ENCODE peak calls at places on chromosomes 6 and 20, in ten cellular contexts. V, R, W, H, A, K, U, Q, Z and I are unnamed samples.

GRCh38 chr20:59751075-59751711 is 146.9 kb downstream of the PHACTR3 start:
- DNase-seq in V (peak), R (peak), W (peak), H (peak), A (peak), K (peak), U (peak), Q (peak), Z (peak), I (no peak)

GRCh38 chr20:22412977-22413868 is 171.1 kb downstream of the FOXA2 start:
- DNase-seq in V (no peak), R (no peak), W (no peak), H (no peak), A (no peak), K (no peak), U (no peak), Q (no peak), Z (no peak), I (no peak)

GRCh38 chr20:45924391-45925261 is 9.9 kb upstream of the PCIF1 start:
- DNase-seq in V (no peak), R (no peak), W (no peak), H (no peak), A (peak), K (no peak), U (no peak), Q (no peak), Z (no peak), I (no peak)

GRCh38 chr6:53302678-53303360 is 45.9 kb downstream of the ELOVL5 start:
- DNase-seq in V (no peak), R (peak), W (no peak), H (no peak), A (peak), K (no peak), U (no peak), Q (no peak), Z (no peak), I (no peak)

GRCh38 chr20:3412600-3413392 is 5.3 kb upstream of the DNAAF9 start:
- DNase-seq in V (no peak), R (no peak), W (no peak), H (no peak), A (no peak), K (no peak), U (no peak), Q (no peak), Z (no peak), I (no peak)

GRCh38 chr6:91081452-91082067 is 494.7 kb upstream of the MAP3K7 start:
- DNase-seq in V (no peak), R (peak), W (peak), H (peak), A (peak), K (peak), U (no peak), Q (no peak), Z (no peak), I (no peak)

GRCh38 chr6:168342626-168343025 is 23.0 kb upstream of the DACT2 start:
- DNase-seq in V (no peak), R (peak), W (no peak), H (no peak), A (no peak), K (no peak), U (no peak), Q (no peak), Z (no peak), I (no peak)

GRCh38 chr6:99712560-99712959 is 105.9 kb downstream of the PRDM13 start:
- DNase-seq in V (no peak), R (no peak), W (no peak), H (no peak), A (no peak), K (no peak), U (no peak), Q (no peak), Z (no peak), I (no peak)

GRCh38 chr6:89357390-89357789 is 4.9 kb upstream of the UBE2J1 start:
- DNase-seq in V (no peak), R (no peak), W (no peak), H (peak), A (no peak), K (no peak), U (no peak), Q (no peak), Z (no peak), I (no peak)

GRCh38 chr6:147787407-147787806 is 278.9 kb downstream of the SAMD5 start:
- DNase-seq in V (no peak), R (no peak), W (no peak), H (no peak), A (no peak), K (no peak), U (no peak), Q (no peak), Z (no peak), I (no peak)

GRCh38 chr20:38127011-38127621 is 38.0 kb downstream of the TGM2 start:
- DNase-seq in V (no peak), R (peak), W (peak), H (no peak), A (peak), K (no peak), U (peak), Q (no peak), Z (no peak), I (no peak)

GRCh38 chr20:14223806-14224205 is 113.6 kb downstream of the FLRT3 start:
- DNase-seq in V (no peak), R (peak), W (no peak), H (no peak), A (no peak), K (no peak), U (no peak), Q (no peak), Z (no peak), I (no peak)

GRCh38 chr6:134229520-134229919 is 88.4 kb downstream of the SGK1 start:
- DNase-seq in V (no peak), R (no peak), W (no peak), H (no peak), A (no peak), K (no peak), U (no peak), Q (no peak), Z (no peak), I (no peak)

GRCh38 chr20:22700387-22700786 is 116.0 kb upstream of the FOXA2 start:
- DNase-seq in V (no peak), R (no peak), W (no peak), H (no peak), A (no peak), K (no peak), U (no peak), Q (no peak), Z (no peak), I (no peak)

GRCh38 chr6:40328376-40328987 is 258.7 kb downstream of the LRFN2 start:
- DNase-seq in V (peak), R (peak), W (peak), H (peak), A (no peak), K (no peak), U (no peak), Q (no peak), Z (peak), I (peak)

GRCh38 chr6:10521104-10521808 is at the start of gene GCNT2:
- DNase-seq in V (no peak), R (peak), W (peak), H (peak), A (peak), K (no peak), U (no peak), Q (no peak), Z (peak), I (peak)

GRCh38 chr6:106773482-106773881 is 144.1 kb downstream of the QRSL1 start:
- DNase-seq in V (peak), R (peak), W (no peak), H (no peak), A (no peak), K (no peak), U (no peak), Q (no peak), Z (no peak), I (no peak)

GRCh38 chr20:10634683-10635411 is 39.0 kb downstream of the JAG1 start:
- DNase-seq in V (no peak), R (peak), W (no peak), H (no peak), A (peak), K (no peak), U (no peak), Q (no peak), Z (no peak), I (no peak)

GRCh38 chr6:121652223-121652622 is 216.8 kb downstream of the GJA1 start:
- DNase-seq in V (no peak), R (no peak), W (no peak), H (no peak), A (no peak), K (no peak), U (no peak), Q (no peak), Z (no peak), I (no peak)

GRCh38 chr20:32429343-32429742 is 71.2 kb downstream of the ASXL1 start:
- DNase-seq in V (no peak), R (no peak), W (no peak), H (no peak), A (no peak), K (no peak), U (no peak), Q (no peak), Z (no peak), I (no peak)

GRCh38 chr6:35470663-35471120 is 2.5 kb downstream of the RPL10A start:
- DNase-seq in V (no peak), R (no peak), W (no peak), H (no peak), A (no peak), K (no peak), U (no peak), Q (no peak), Z (no peak), I (no peak)

GRCh38 chr20:43750774-43751166 is 24.0 kb upstream of the GTSF1L start:
- DNase-seq in V (no peak), R (peak), W (no peak), H (no peak), A (no peak), K (no peak), U (no peak), Q (no peak), Z (no peak), I (no peak)

GRCh38 chr6:155273438-155273837 is 9.6 kb downstream of the CLDN20 start:
- DNase-seq in V (no peak), R (peak), W (peak), H (no peak), A (peak), K (no peak), U (no peak), Q (no peak), Z (no peak), I (no peak)

GRCh38 chr6:138869343-138869742 is 73.5 kb downstream of the ECT2L start:
- DNase-seq in V (no peak), R (no peak), W (no peak), H (no peak), A (no peak), K (no peak), U (no peak), Q (peak), Z (peak), I (no peak)

GRCh38 chr20:42688576-42688975 is 501.1 kb downstream of the PTPRT start:
- DNase-seq in V (no peak), R (no peak), W (no peak), H (no peak), A (no peak), K (no peak), U (no peak), Q (no peak), Z (no peak), I (no peak)

GRCh38 chr6:125236536-125237327 is 65.0 kb downstream of the HDDC2 start:
- DNase-seq in V (no peak), R (peak), W (no peak), H (no peak), A (peak), K (no peak), U (no peak), Q (no peak), Z (no peak), I (no peak)

GRCh38 chr6:50305660-50306059 is 255.9 kb upstream of the DEFB112 start:
- DNase-seq in V (no peak), R (no peak), W (no peak), H (no peak), A (no peak), K (no peak), U (no peak), Q (no peak), Z (no peak), I (no peak)

GRCh38 chr20:1423625-1424106 is 30.8 kb upstream of the FKBP1A start:
- DNase-seq in V (no peak), R (peak), W (peak), H (peak), A (peak), K (peak), U (no peak), Q (no peak), Z (no peak), I (no peak)
- TF ChIP-seq CTCF in V (no peak), R (peak), W (peak), H (no peak), A (peak), K (peak), U (no peak), Q (no peak), Z (no peak), I (no peak)

DNA sequence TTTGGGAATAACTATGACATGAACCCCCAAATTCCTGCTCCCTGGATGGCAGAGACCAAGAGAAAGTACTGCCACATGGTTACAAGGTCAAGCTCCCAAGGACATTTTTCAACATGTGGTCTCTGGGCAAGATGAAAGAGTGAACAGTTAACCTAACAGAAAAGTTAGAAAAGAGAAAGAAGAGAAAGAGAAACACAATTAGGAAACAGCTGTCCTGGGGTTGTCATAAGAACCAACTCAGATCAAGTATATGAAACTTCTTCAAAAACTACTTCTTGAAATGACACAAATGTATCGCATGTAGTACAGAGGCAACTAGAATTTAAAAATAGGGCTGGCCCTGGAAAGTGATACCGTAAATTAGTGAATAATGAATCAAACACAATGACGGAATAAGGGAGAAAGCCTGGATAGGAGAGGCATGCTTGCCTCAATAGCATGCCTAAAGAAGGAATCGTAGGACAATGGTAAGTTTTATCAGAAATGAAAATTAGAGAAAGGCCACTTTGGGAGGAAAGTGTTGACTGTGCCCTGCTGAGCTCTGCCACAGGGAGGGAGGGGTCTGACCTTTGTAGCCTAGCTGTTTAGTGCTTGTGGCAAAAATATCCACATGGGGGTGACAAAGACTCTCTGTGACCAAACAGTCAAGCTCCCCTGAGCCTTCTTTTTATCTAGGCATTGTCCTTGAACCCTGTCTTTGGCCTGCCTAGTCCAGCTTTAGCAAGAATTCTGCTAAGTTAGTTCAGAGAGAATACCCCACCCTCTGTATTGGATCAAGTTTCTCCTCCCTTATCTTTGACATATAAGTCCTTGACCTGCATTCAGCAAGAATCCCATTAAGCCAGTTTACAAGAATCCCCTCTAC is 4.3 kb upstream of the DCBLD1 start:
- DNase-seq in V (no peak), R (peak), W (peak), H (peak), A (no peak), K (no peak), U (no peak), Q (no peak), Z (no peak), I (no peak)
- TF ChIP-seq CTCF in V (no peak), R (peak), W (peak), H (peak), A (peak), K (peak), U (peak), Q (peak), Z (no peak), I (no peak)

DNA sequence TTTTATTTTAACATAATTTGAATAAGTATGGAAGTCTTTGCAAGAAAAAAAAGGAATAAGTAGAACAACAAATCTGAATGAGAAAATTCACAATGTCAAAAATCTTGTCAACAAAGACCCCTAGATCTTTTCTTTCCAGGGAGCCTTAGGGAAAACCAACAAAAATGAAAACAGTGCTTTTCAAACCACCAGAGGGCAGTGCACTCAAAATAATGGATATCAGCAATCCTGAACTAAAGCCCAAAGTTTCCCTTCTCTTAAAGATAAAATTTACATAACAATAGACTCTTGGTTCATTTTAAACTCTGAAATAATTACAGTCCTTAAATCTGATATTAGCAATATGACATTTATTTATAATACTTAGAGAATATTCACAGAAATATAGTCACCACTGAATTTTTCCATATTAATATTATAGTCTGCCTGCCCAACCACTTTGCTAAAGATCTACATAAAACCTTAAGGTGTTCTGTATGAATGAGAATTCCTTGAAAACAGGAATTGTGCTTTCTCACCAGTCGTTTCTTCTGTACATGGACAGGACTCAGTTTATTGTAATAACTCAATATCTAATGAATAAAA is 105.3 kb upstream of the BMP5 start:
- DNase-seq in V (no peak), R (peak), W (no peak), H (peak), A (peak), K (peak), U (no peak), Q (no peak), Z (no peak), I (peak)
- TF ChIP-seq CTCF in V (peak), R (peak), W (peak), H (peak), A (peak), K (peak), U (peak), Q (peak), Z (peak), I (peak)

DNA sequence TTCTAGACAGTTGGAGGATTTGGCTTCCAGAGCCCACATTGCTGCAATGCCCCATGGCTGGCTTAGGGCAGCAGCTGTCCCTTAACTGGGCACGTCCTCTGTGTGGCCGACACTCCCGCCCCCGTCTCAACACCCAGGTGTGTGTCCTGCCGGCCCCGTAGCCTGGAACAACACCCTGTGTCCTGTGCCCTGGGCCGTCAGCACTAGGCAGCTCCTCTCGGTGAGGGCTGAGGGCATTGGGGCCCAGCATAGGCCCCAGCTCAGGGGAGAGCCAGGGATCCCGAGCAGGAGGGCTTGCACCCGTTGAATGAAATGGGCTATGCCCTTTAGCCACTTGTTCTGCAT is 121.0 kb downstream of the CDH4 start:
- DNase-seq in V (no peak), R (no peak), W (no peak), H (no peak), A (no peak), K (no peak), U (no peak), Q (no peak), Z (no peak), I (no peak)
- TF ChIP-seq CTCF in V (no peak), R (no peak), W (no peak), H (no peak), A (no peak), K (no peak), U (no peak), Q (no peak), Z (no peak), I (no peak)

DNA sequence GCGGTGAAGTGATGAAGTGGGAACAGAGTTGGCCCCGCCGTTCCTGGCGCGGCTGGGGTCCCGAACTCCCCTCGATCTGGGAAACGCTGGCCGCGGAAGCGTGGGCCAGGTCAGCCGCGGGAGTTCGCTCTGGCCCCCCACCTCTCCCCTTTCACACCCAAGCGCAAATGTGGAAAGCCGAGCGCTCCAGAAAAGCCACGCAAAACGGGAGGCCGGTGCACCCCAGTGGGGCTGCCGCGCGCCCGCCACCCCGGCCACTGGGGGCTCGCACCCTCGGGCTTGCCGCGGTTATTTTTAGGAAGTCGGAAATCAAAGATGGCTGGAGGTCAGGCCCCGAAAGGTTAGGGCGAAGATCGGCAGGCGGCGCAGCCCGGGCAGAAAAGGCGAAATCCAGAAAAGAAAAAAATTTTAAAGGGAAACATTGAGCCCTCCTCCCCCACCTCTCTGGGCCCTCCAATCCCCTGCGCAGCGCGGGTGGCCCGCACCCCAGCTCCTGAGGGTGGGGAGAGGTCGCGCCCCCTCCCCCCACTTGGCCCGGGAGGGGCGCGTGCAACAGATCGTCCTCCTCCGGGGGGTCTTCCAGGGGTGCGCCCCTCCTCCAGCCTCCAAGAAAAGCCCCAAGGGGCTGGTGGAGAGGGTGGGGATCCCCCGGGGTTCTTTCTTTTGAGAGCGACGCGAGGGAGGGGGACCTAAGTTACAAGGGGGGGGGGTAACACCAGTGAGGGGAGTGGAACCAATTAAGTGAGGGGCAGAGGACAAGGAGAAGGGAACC is 915 bp downstream of the SALL4 start:
- DNase-seq in V (no peak), R (no peak), W (no peak), H (no peak), A (no peak), K (peak), U (no peak), Q (no peak), Z (peak), I (no peak)
- TF ChIP-seq CTCF in V (no peak), R (no peak), W (no peak), H (no peak), A (peak), K (peak), U (no peak), Q (no peak), Z (no peak), I (no peak)